ENCODE peak calls at places on chromosome 10, in eight cellular contexts. N is endothelial cell of umbilical vein; R is colonic mucosa; H is heart left ventricle; T is CD8-positive, alpha-beta T cell; P is ascending aorta; A is IMR-90; D is thoracic aorta. Y is an unnamed sample. For H3K9me3, the result is how much of the 10 kb centered on the place peaks cover.

GRCh38 chr10:130740166-130740565 is 571.4 kb downstream of the TCERG1L start:
- DNase-seq in N (no peak), R (no peak), H (no peak), T (no peak), P (no peak), A (no peak), D (no peak), Y (no peak)

GRCh38 chr10:3045471-3046209 is 21.7 kb upstream of the PFKP start:
- DNase-seq in N (peak), R (peak), H (peak), T (no peak), P (no peak), A (peak), D (no peak), Y (no peak)

GRCh38 chr10:80526742-80527141 is 11.0 kb upstream of the SH2D4B start:
- DNase-seq in N (no peak), R (no peak), H (no peak), T (no peak), P (no peak), A (no peak), D (no peak), Y (no peak)

GRCh38 chr10:131062621-131063260 is 248.8 kb downstream of the TCERG1L start:
- DNase-seq in N (no peak), R (no peak), H (no peak), T (no peak), P (no peak), A (no peak), D (no peak), Y (no peak)

GRCh38 chr10:12729885-12730284 is 271.6 kb downstream of the CCDC3 start:
- DNase-seq in N (no peak), R (no peak), H (no peak), T (no peak), P (no peak), A (no peak), D (no peak), Y (peak)

GRCh38 chr10:101512741-101513140 is 75.3 kb downstream of the POLL start:
- DNase-seq in N (no peak), R (no peak), H (no peak), T (no peak), P (no peak), A (peak), D (no peak), Y (no peak)

GRCh38 chr10:73439605-73440298 is 6.4 kb upstream of the MSS51 start:
- DNase-seq in N (no peak), R (no peak), H (no peak), T (no peak), P (no peak), A (peak), D (no peak), Y (no peak)

GRCh38 chr10:119651514-119652327 is 541 bp downstream of the BAG3 start:
- DNase-seq in N (no peak), R (peak), H (peak), T (no peak), P (no peak), A (no peak), D (no peak), Y (no peak)

GRCh38 chr10:88062798-88063472 is 199.5 kb downstream of the PTEN start:
- DNase-seq in N (peak), R (no peak), H (no peak), T (no peak), P (no peak), A (peak), D (no peak), Y (no peak)

GRCh38 chr10:120966657-120967045 is 115.5 kb downstream of the WDR11 start:
- DNase-seq in N (no peak), R (no peak), H (no peak), T (no peak), P (no peak), A (no peak), D (no peak), Y (no peak)

GRCh38 chr10:43234471-43235041 is 32.3 kb downstream of the RASGEF1A start:
- DNase-seq in N (no peak), R (no peak), H (peak), T (no peak), P (no peak), A (no peak), D (no peak), Y (peak)

GRCh38 chr10:15222511-15222910 is 54.0 kb upstream of the NMT2 start:
- DNase-seq in N (no peak), R (no peak), H (no peak), T (no peak), P (no peak), A (peak), D (no peak), Y (no peak)

GRCh38 chr10:17214991-17215781 is 12.9 kb upstream of the VIM start:
- DNase-seq in N (peak), R (no peak), H (no peak), T (no peak), P (no peak), A (peak), D (no peak), Y (no peak)

GRCh38 chr10:13990392-13990805 is 340.3 kb downstream of the FRMD4A start:
- DNase-seq in N (peak), R (no peak), H (peak), T (no peak), P (no peak), A (peak), D (no peak), Y (no peak)

GRCh38 chr10:14478639-14479038 is 147.9 kb upstream of the FRMD4A start:
- DNase-seq in N (peak), R (no peak), H (peak), T (no peak), P (no peak), A (peak), D (no peak), Y (peak)

GRCh38 chr10:74040200-74041126 is 42.5 kb downstream of the VCL start:
- DNase-seq in N (no peak), R (no peak), H (no peak), T (no peak), P (no peak), A (no peak), D (no peak), Y (no peak)

GRCh38 chr10:118721005-118721876 is 33.5 kb downstream of the CACUL1 start:
- DNase-seq in N (peak), R (peak), H (peak), T (peak), P (no peak), A (peak), D (peak), Y (peak)

GRCh38 chr10:2978111-2978510 is 89.2 kb upstream of the PFKP start:
- DNase-seq in N (peak), R (no peak), H (no peak), T (no peak), P (no peak), A (peak), D (no peak), Y (no peak)

GRCh38 chr10:125214283-125214570 is 53.9 kb upstream of the CTBP2 start:
- DNase-seq in N (no peak), R (no peak), H (no peak), T (no peak), P (no peak), A (no peak), D (no peak), Y (no peak)

GRCh38 chr10:42859256-42859655 is 76.7 kb downstream of the BMS1 start:
- DNase-seq in N (no peak), R (no peak), H (no peak), T (no peak), P (no peak), A (no peak), D (no peak), Y (no peak)

GRCh38 chr10:104308439-104308903 is 29.8 kb downstream of the ITPRIP start:
- DNase-seq in N (no peak), R (no peak), H (no peak), T (no peak), P (no peak), A (no peak), D (no peak), Y (no peak)

GRCh38 chr10:100901051-100901450 is 11.7 kb upstream of the SLF2 start:
- DNase-seq in N (no peak), R (no peak), H (no peak), T (no peak), P (no peak), A (no peak), D (no peak), Y (no peak)

GRCh38 chr10:75195035-75195763 is 15.4 kb upstream of the VDAC2 start:
- DNase-seq in N (no peak), R (no peak), H (no peak), T (no peak), P (no peak), A (peak), D (no peak), Y (no peak)

GRCh38 chr10:61866700-61867368 is 34.7 kb upstream of the ARID5B start:
- DNase-seq in N (no peak), R (no peak), H (no peak), T (no peak), P (no peak), A (no peak), D (no peak), Y (no peak)

GRCh38 chr10:51231754-51232153 is 157.5 kb downstream of the PRKG1 start:
- DNase-seq in N (no peak), R (no peak), H (no peak), T (no peak), P (no peak), A (no peak), D (no peak), Y (no peak)

GRCh38 chr10:75250934-75251333 is 15.2 kb upstream of the COMTD1 start:
- DNase-seq in N (no peak), R (no peak), H (no peak), T (no peak), P (no peak), A (no peak), D (no peak), Y (no peak)

GRCh38 chr10:98259606-98260319 is 8.2 kb downstream of the LOXL4 start:
- DNase-seq in N (no peak), R (no peak), H (no peak), T (no peak), P (no peak), A (peak), D (no peak), Y (no peak)

GRCh38 chr10:97319671-97320479 is 804 bp downstream of the FRAT1 start:
- DNase-seq in N (peak), R (peak), H (peak), T (peak), P (no peak), A (no peak), D (no peak), Y (peak)

GRCh38 chr10:91980319-91980718 is 56.7 kb downstream of the BTAF1 start:
- DNase-seq in N (no peak), R (no peak), H (no peak), T (no peak), P (no peak), A (no peak), D (no peak), Y (no peak)

GRCh38 chr10:69360485-69361302 is 56.0 kb downstream of the TACR2 start:
- DNase-seq in N (peak), R (peak), H (peak), T (no peak), P (peak), A (peak), D (peak), Y (peak)

GRCh38 chr10:89697946-89698345 is 3.4 kb upstream of the KIF20B start:
- DNase-seq in N (no peak), R (no peak), H (no peak), T (no peak), P (no peak), A (no peak), D (no peak), Y (no peak)

GRCh38 chr10:125014984-125015944 is 73.3 kb downstream of the ZRANB1 start:
- DNase-seq in N (no peak), R (no peak), H (peak), T (peak), P (no peak), A (no peak), D (no peak), Y (no peak)

GRCh38 chr10:52322323-52322722 is 8.2 kb downstream of the DKK1 start:
- DNase-seq in N (no peak), R (no peak), H (no peak), T (no peak), P (no peak), A (no peak), D (no peak), Y (no peak)

GRCh38 chr10:112429147-112429546 is 17.6 kb downstream of the ZDHHC6 start:
- DNase-seq in N (no peak), R (no peak), H (no peak), T (no peak), P (no peak), A (no peak), D (no peak), Y (no peak)

GRCh38 chr10:125160856-125161569 is 650 bp upstream of the CTBP2 start:
- DNase-seq in N (peak), R (peak), H (peak), T (no peak), P (peak), A (peak), D (no peak), Y (peak)

GRCh38 chr10:6170638-6171037 is 32.1 kb upstream of the PFKFB3 start:
- DNase-seq in N (peak), R (peak), H (peak), T (no peak), P (no peak), A (no peak), D (no peak), Y (peak)

GRCh38 chr10:37685741-37686683 is 171.4 kb downstream of the ZNF248 start:
- DNase-seq in N (no peak), R (no peak), H (no peak), T (no peak), P (no peak), A (no peak), D (no peak), Y (no peak)

GRCh38 chr10:37682617-37683016 is 174.8 kb downstream of the ZNF248 start:
- DNase-seq in N (no peak), R (no peak), H (no peak), T (no peak), P (no peak), A (no peak), D (no peak), Y (no peak)

GRCh38 chr10:37681617-37681999 is 175.8 kb downstream of the ZNF248 start:
- DNase-seq in N (no peak), R (no peak), H (no peak), T (no peak), P (no peak), A (no peak), D (no peak), Y (no peak)

GRCh38 chr10:37684765-37685164 is 172.6 kb downstream of the ZNF248 start:
- DNase-seq in N (no peak), R (no peak), H (no peak), T (no peak), P (no peak), A (no peak), D (no peak), Y (no peak)

GRCh38 chr10:37687581-37687980 is 169.8 kb downstream of the ZNF248 start:
- DNase-seq in N (no peak), R (no peak), H (no peak), T (no peak), P (no peak), A (no peak), D (no peak), Y (no peak)
- H3K9me3 ChIP-seq in N (under half), R (under half), H (under half), T (under half), P (under half), A (under half), D (under half), Y (under half)

DNA sequence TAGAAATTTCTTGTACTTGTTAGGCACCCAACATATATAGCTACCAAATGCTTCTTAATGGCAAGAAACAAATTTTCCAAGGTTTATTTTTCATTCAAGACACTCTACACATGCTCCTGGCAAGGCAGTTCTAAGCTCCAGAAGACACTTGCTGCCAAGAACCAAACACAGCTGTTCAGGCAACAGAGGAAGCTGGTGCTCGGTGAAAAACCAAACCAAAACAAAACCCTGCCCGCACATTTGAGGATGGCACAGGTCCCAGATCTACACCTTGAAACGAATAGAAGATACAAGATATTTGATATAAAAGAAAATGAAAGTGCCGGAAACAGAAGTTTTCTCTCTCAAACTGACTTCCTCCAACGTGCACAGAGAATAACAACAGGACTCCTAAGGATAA is 4.9 kb upstream of the DNTT start:
- DNase-seq in N (peak), R (no peak), H (no peak), T (peak), P (no peak), A (no peak), D (no peak), Y (no peak)
- H3K4me3 ChIP-seq in N (no peak), R (no peak), H (no peak), T (peak), P (no peak), A (no peak), D (peak), Y (no peak)

GRCh38 chr10:11597470-11597869 is 14.0 kb downstream of the USP6NL start:
- DNase-seq in N (no peak), R (no peak), H (no peak), T (no peak), P (no peak), A (no peak), D (no peak), Y (no peak)
- H3K27ac ChIP-seq in N (no peak), R (no peak), H (no peak), T (no peak), P (no peak), A (no peak), D (no peak), Y (no peak)

GRCh38 chr10:113687041-113687440 is 7.3 kb downstream of the CASP7 start:
- DNase-seq in N (no peak), R (no peak), H (no peak), T (no peak), P (no peak), A (no peak), D (no peak), Y (no peak)

GRCh38 chr10:113689057-113689456 is 9.3 kb downstream of the CASP7 start:
- DNase-seq in N (no peak), R (no peak), H (no peak), T (no peak), P (no peak), A (no peak), D (no peak), Y (no peak)

GRCh38 chr10:113683300-113683699 is 3.6 kb downstream of the CASP7 start:
- DNase-seq in N (no peak), R (no peak), H (no peak), T (no peak), P (no peak), A (no peak), D (no peak), Y (no peak)

GRCh38 chr10:113689574-113689973 is 9.9 kb downstream of the CASP7 start:
- DNase-seq in N (no peak), R (no peak), H (no peak), T (no peak), P (no peak), A (no peak), D (no peak), Y (no peak)

DNA sequence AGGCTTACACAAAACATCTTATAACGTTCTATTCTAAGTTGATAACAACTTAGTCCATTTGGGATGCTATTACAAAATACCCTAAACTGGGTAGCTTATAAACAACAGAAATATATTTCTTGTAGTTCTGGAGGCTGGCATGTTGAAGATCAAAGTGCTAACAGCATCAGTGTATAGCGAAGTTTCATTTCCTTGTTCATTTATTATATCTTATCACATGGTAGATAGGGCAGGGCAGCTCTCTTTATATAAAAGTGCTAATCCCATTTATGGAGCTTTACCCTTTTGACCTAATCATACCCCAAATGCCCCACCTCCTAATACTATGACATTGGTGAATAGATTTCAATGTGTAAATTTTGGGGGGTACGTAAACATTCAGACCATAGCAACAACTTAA is 6.3 kb downstream of the CASP7 start:
- DNase-seq in N (no peak), R (no peak), H (no peak), T (no peak), P (no peak), A (no peak), D (no peak), Y (no peak)
- H3K9me3 ChIP-seq in N (under half), R (under half), H (under half), T (under half), P (under half), A (under half), D (under half), Y (under half)

GRCh38 chr10:122307669-122308486 is 36.8 kb downstream of the BTBD16 start:
- DNase-seq in N (peak), R (peak), H (peak), T (no peak), P (peak), A (peak), D (peak), Y (no peak)
- H3K4me3 ChIP-seq in N (peak), R (no peak), H (peak), T (no peak), P (peak), A (peak), D (peak), Y (no peak)

GRCh38 chr10:78545756-78546155 is 512.1 kb downstream of the RPS24 start:
- DNase-seq in N (no peak), R (no peak), H (no peak), T (no peak), P (no peak), A (no peak), D (no peak), Y (no peak)
- H3K27ac ChIP-seq in N (no peak), R (no peak), H (no peak), T (no peak), P (no peak), A (no peak), D (no peak), Y (no peak)

GRCh38 chr10:127756264-127756663 is 19.3 kb downstream of the FOXI2 start:
- DNase-seq in N (no peak), R (no peak), H (no peak), T (no peak), P (no peak), A (no peak), D (no peak), Y (no peak)
- H3K9me3 ChIP-seq in N (under half), R (under half), H (under half), T (under half), P (under half), A (under half), D (under half), Y (under half)

DNA sequence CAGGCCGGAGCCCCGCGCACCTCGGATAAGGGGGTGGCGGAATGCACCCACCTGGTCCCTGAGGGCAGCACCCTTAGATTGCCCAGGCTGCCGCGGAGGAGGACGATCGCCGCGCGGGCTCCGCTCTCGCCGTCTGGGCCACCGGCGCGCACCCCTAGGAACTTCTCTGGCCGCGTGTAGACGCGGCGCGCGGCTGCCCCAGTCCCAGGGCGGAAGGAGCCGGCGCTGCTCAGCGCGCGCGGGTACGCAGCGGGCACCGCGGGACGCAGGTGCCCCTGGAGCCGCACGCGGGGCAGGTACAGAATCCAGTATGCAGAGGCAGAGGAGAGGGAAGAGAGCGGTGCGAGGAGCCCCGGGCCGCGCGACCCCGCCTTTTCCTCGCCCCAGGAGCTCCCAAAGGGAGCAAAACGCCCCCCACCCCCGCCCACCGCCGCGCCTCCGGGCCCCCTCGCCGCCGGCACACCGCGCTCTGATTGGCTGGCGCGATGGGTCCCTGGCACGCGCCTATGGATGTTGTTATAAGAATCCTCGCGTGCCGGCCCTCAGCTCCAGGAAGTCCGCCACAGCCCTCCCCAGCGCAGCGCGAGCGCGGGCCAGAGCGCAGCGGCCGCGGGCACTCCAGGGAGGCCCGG is at the start of gene PTF1A:
- DNase-seq in N (no peak), R (no peak), H (no peak), T (no peak), P (no peak), A (no peak), D (no peak), Y (no peak)
- H3K4me3 ChIP-seq in N (no peak), R (no peak), H (peak), T (no peak), P (no peak), A (no peak), D (no peak), Y (peak)

GRCh38 chr10:48399056-48399541 is 92.6 kb downstream of the MAPK8 start:
- DNase-seq in N (peak), R (no peak), H (no peak), T (no peak), P (no peak), A (no peak), D (no peak), Y (peak)
- H3K27ac ChIP-seq in N (no peak), R (no peak), H (no peak), T (no peak), P (no peak), A (peak), D (no peak), Y (peak)

Y was measured in WERI-Rb-1.